ENCODE peak calls at places on chromosomes 5 and 9, in six cellular contexts. One of them, this sample, is unnamed.
A peak's percentile ranks its signal among the peaks of the same experiment; 100 is the strongest.

GRCh38 chr9:99092643-99093491 is 12.0 kb upstream of the TGFBR1 start:
- DNase-seq in neuronal stem cell: no peak
- DNase-seq in trophoblast cell: no peak
- DNase-seq in H1: no peak
- DNase-seq in IMR-90: no peak
- DNase-seq in H9: no peak
- DNase-seq in this sample: no peak

GRCh38 chr9:6144947-6145346 is 70.7 kb upstream of the IL33 start:
- DNase-seq in H9: no peak
- DNase-seq in neuronal stem cell: no peak
- DNase-seq in trophoblast cell: no peak
- DNase-seq in IMR-90: no peak
- DNase-seq in H1: no peak
- DNase-seq in this sample: no peak

GRCh38 chr9:109442716-109443115 is 55.4 kb downstream of the PTPN3 start:
- DNase-seq in H1: no peak
- DNase-seq in trophoblast cell: no peak
- DNase-seq in H9: no peak
- DNase-seq in neuronal stem cell: no peak
- DNase-seq in IMR-90: no peak
- DNase-seq in this sample: no peak

GRCh38 chr5:107670028-107670926 is 460 bp downstream of the EFNA5 start:
- DNase-seq in IMR-90: peak; percentile 2
- DNase-seq in H1: peak; percentile 74
- DNase-seq in H9: peak; percentile 54
- DNase-seq in neuronal stem cell: no peak
- DNase-seq in trophoblast cell: no peak
- DNase-seq in this sample: peak; percentile 58

GRCh38 chr5:98031926-98032325 is 741.5 kb upstream of the RGMB start:
- DNase-seq in H9: no peak
- DNase-seq in neuronal stem cell: no peak
- DNase-seq in trophoblast cell: no peak
- DNase-seq in IMR-90: peak; percentile 9
- DNase-seq in H1: no peak
- DNase-seq in this sample: no peak

GRCh38 chr5:107671742-107672211 is 1.0 kb upstream of the EFNA5 start:
- DNase-seq in trophoblast cell: peak; percentile 58
- DNase-seq in H9: peak; percentile 58
- DNase-seq in neuronal stem cell: peak; percentile 78
- DNase-seq in H1: peak; percentile 76
- DNase-seq in IMR-90: peak; percentile 52
- DNase-seq in this sample: peak; percentile 83

GRCh38 chr5:180330810-180331646 is 22.1 kb downstream of the GFPT2 start:
- DNase-seq in neuronal stem cell: no peak
- DNase-seq in H1: no peak
- DNase-seq in H9: peak; percentile 25
- DNase-seq in trophoblast cell: peak; percentile 97
- DNase-seq in IMR-90: peak; percentile 99
- DNase-seq in this sample: peak; percentile 99

GRCh38 chr9:114061830-114062474 is 16.1 kb downstream of the AMBP start:
- DNase-seq in H9: peak; percentile 16
- DNase-seq in IMR-90: no peak
- DNase-seq in neuronal stem cell: no peak
- DNase-seq in trophoblast cell: no peak
- DNase-seq in H1: no peak
- DNase-seq in this sample: no peak

GRCh38 chr9:11558043-11558442 is 945.2 kb upstream of the PTPRD start:
- DNase-seq in IMR-90: no peak
- DNase-seq in H1: no peak
- DNase-seq in trophoblast cell: no peak
- DNase-seq in neuronal stem cell: no peak
- DNase-seq in H9: no peak
- DNase-seq in this sample: no peak

GRCh38 chr9:72041775-72042194 is 18.6 kb downstream of the C9orf57 start:
- DNase-seq in trophoblast cell: no peak
- DNase-seq in H1: no peak
- DNase-seq in H9: no peak
- DNase-seq in IMR-90: peak; percentile 76
- DNase-seq in neuronal stem cell: no peak
- DNase-seq in this sample: no peak

GRCh38 chr5:55227738-55228430 is 769 bp upstream of the MCIDAS start:
- DNase-seq in H9: no peak
- DNase-seq in IMR-90: no peak
- DNase-seq in H1: no peak
- DNase-seq in trophoblast cell: no peak
- DNase-seq in neuronal stem cell: no peak
- DNase-seq in this sample: no peak

GRCh38 chr9:112065781-112066606 is 109.1 kb downstream of the SUSD1 start:
- DNase-seq in trophoblast cell: peak; percentile 96
- DNase-seq in H1: no peak
- DNase-seq in IMR-90: peak; percentile 94
- DNase-seq in neuronal stem cell: no peak
- DNase-seq in H9: peak; percentile 51
- DNase-seq in this sample: peak; percentile 89

GRCh38 chr5:170749911-170750431 is 33.6 kb upstream of the GABRP start:
- DNase-seq in H9: peak; percentile 12
- DNase-seq in H1: peak; percentile 37
- DNase-seq in trophoblast cell: no peak
- DNase-seq in IMR-90: no peak
- DNase-seq in neuronal stem cell: no peak
- DNase-seq in this sample: no peak

GRCh38 chr5:137498301-137498735 is 808 bp downstream of the SPOCK1 start:
- DNase-seq in H9: peak; percentile 60
- DNase-seq in trophoblast cell: no peak
- DNase-seq in neuronal stem cell: peak; percentile 12
- DNase-seq in IMR-90: no peak
- DNase-seq in H1: peak; percentile 77
- DNase-seq in this sample: no peak

GRCh38 chr9:71637926-71638325 is 130.4 kb downstream of the CEMIP2 start:
- DNase-seq in IMR-90: no peak
- DNase-seq in H9: no peak
- DNase-seq in neuronal stem cell: no peak
- DNase-seq in trophoblast cell: no peak
- DNase-seq in H1: no peak
- DNase-seq in this sample: no peak

GRCh38 chr5:72402381-72402890 is 82.3 kb downstream of the PTCD2 start:
- DNase-seq in trophoblast cell: peak; percentile 27
- DNase-seq in IMR-90: peak; percentile 85
- DNase-seq in H9: no peak
- DNase-seq in neuronal stem cell: no peak
- DNase-seq in H1: no peak
- DNase-seq in this sample: no peak

GRCh38 chr5:173323799-173324114 is 4.5 kb downstream of the STC2 start:
- DNase-seq in trophoblast cell: no peak
- DNase-seq in H9: no peak
- DNase-seq in H1: no peak
- DNase-seq in neuronal stem cell: no peak
- DNase-seq in IMR-90: no peak
- DNase-seq in this sample: no peak

GRCh38 chr9:124132671-124133147 is 121.1 kb downstream of the LHX2 start:
- DNase-seq in IMR-90: peak; percentile 16
- DNase-seq in H9: no peak
- DNase-seq in trophoblast cell: peak; percentile 68
- DNase-seq in neuronal stem cell: no peak
- DNase-seq in H1: no peak
- DNase-seq in this sample: no peak

GRCh38 chr5:91332267-91333044 is 50.7 kb downstream of the ARRDC3 start:
- DNase-seq in trophoblast cell: peak; percentile 76
- DNase-seq in IMR-90: peak; percentile 80
- DNase-seq in neuronal stem cell: no peak
- DNase-seq in H1: no peak
- DNase-seq in H9: no peak
- DNase-seq in this sample: peak; percentile 66

GRCh38 chr9:101727621-101728524 is 10.6 kb downstream of the GRIN3A start:
- DNase-seq in neuronal stem cell: no peak
- DNase-seq in trophoblast cell: no peak
- DNase-seq in IMR-90: peak; percentile 11
- DNase-seq in H1: no peak
- DNase-seq in H9: peak; percentile 48
- DNase-seq in this sample: no peak

GRCh38 chr5:178237431-178238312 is 5.1 kb upstream of the PHYKPL start:
- DNase-seq in H9: no peak
- DNase-seq in neuronal stem cell: no peak
- DNase-seq in H1: no peak
- DNase-seq in trophoblast cell: no peak
- DNase-seq in IMR-90: peak; percentile 15
- DNase-seq in this sample: no peak

GRCh38 chr5:146675700-146676099 is 159.7 kb upstream of the GPR151 start:
- DNase-seq in H9: no peak
- DNase-seq in IMR-90: no peak
- DNase-seq in H1: no peak
- DNase-seq in trophoblast cell: no peak
- DNase-seq in neuronal stem cell: no peak
- DNase-seq in this sample: no peak

GRCh38 chr5:59893436-59894227 is at the start of gene PDE4D:
- DNase-seq in H9: peak; percentile 88
- DNase-seq in IMR-90: peak; percentile 38
- DNase-seq in H1: peak; percentile 85
- DNase-seq in neuronal stem cell: peak; percentile 74
- DNase-seq in trophoblast cell: peak; percentile 30
- DNase-seq in this sample: peak; percentile 77

GRCh38 chr9:87167161-87167560 is 219.9 kb upstream of the GAS1 start:
- DNase-seq in neuronal stem cell: no peak
- DNase-seq in H9: no peak
- DNase-seq in trophoblast cell: no peak
- DNase-seq in H1: no peak
- DNase-seq in IMR-90: no peak
- DNase-seq in this sample: no peak

GRCh38 chr9:87167616-87168015 is 220.3 kb upstream of the GAS1 start:
- DNase-seq in H9: no peak
- DNase-seq in trophoblast cell: no peak
- DNase-seq in H1: no peak
- DNase-seq in neuronal stem cell: no peak
- DNase-seq in IMR-90: peak; percentile 20
- DNase-seq in this sample: no peak
- H2AFZ ChIP-seq in H9: no peak overlapping the region
- H2AFZ ChIP-seq in trophoblast cell: no peak overlapping the region
- H2AFZ ChIP-seq in H1: no peak overlapping the region
- H2AFZ ChIP-seq in neuronal stem cell: no peak overlapping the region
- H2AFZ ChIP-seq in IMR-90: no peak overlapping the region
- H2AFZ ChIP-seq in this sample: no peak overlapping the region

DNA sequence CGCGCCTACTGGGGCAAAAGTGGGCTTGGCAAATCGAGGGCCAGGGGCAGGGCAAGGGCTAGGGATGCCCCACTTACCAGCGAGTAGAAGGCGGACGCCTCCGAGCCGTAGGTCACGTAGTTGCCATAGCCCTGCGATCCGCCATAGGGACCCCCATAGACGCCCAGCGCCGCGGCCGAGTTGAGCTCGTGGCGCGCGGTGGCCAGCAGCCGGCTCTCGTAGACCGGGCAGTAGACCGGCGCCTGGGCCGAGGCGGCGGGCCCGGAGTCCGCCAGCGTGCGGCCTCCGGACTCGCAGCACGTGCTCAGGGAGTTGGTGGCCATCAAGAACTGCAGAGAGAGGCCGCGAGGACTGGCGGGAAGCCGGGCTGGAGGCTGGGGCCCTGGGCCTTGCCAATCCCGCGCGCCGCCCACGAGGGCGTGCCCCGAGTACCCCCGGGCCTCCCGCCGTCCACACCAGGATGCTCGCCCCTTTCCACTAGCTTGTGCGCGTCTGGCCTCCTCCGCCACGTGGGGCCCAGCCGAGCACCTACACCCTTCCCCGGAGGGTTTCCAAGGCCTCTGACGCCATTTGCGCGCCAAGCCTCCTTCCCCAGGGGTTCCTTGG is 891 bp downstream of the IRX4 start:
- DNase-seq in IMR-90: no peak
- DNase-seq in H1: peak; percentile 78
- DNase-seq in neuronal stem cell: no peak
- DNase-seq in trophoblast cell: no peak
- DNase-seq in H9: peak; percentile 69
- DNase-seq in this sample: no peak
- H3K4me2 ChIP-seq in IMR-90: no peak overlapping the region
- H3K4me2 ChIP-seq in H1: peak overlapping the region; percentile 73
- H3K4me2 ChIP-seq in neuronal stem cell: peak overlapping the region; percentile 18
- H3K4me2 ChIP-seq in trophoblast cell: peak overlapping the region; percentile 75
- H3K4me2 ChIP-seq in H9: peak overlapping the region; percentile 68
- H3K4me2 ChIP-seq in this sample: no peak overlapping the region

GRCh38 chr5:76714771-76715483 is 999 bp upstream of the F2R start:
- DNase-seq in trophoblast cell: no peak
- DNase-seq in H9: peak; percentile 60
- DNase-seq in neuronal stem cell: no peak
- DNase-seq in IMR-90: no peak
- DNase-seq in H1: peak; percentile 72
- DNase-seq in this sample: no peak

GRCh38 chr5:76716456-76717157 is 681 bp downstream of the F2R start:
- DNase-seq in IMR-90: no peak
- DNase-seq in trophoblast cell: no peak
- DNase-seq in H9: peak; percentile 43
- DNase-seq in H1: peak; percentile 54
- DNase-seq in neuronal stem cell: peak; percentile 12
- DNase-seq in this sample: peak; percentile 24

GRCh38 chr5:76717222-76718083 is 1.5 kb downstream of the F2R start:
- DNase-seq in neuronal stem cell: no peak
- DNase-seq in H1: no peak
- DNase-seq in H9: no peak
- DNase-seq in IMR-90: no peak
- DNase-seq in trophoblast cell: no peak
- DNase-seq in this sample: peak; percentile 20

GRCh38 chr5:76715484-76715733 is 517 bp upstream of the F2R start:
- DNase-seq in IMR-90: no peak
- DNase-seq in neuronal stem cell: no peak
- DNase-seq in trophoblast cell: no peak
- DNase-seq in H9: peak; percentile 33
- DNase-seq in H1: no peak
- DNase-seq in this sample: no peak

DNA sequence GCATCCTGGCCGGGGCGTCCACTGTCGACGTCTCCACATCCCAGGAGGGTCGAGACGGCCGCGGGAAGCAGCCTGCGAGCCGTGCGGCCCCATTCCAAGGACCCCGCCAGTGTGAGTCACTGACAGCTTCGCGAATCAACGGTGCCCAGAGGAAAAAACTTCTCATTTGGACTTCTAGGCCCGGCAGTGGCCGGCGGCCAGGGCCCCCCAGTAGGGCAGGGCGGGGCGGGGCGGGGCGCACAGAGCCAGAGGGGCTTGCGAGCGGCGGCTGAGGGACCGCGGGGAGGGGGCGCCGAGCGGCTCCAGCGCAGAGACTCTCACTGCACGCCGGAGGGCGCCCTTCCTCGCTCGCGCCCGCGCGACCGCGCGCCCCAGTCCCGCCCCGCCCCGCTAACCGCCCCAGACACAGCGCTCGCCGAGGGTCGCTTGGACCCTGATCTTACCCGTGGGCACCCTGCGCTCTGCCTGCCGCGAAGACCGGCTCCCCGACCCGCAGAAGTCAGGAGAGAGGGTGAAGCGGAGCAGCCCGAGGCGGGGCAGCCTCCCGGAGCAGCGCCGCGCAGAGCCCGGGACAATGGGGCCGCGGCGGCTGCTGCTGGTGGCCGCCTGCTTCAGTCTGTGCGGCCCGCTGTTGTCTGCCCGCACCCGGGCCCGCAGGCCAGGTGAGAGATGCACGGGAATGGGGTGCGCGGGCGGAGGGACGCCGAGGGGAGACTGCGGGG is at the start of gene F2R:
- DNase-seq in neuronal stem cell: peak; percentile 74
- DNase-seq in IMR-90: peak; percentile 70
- DNase-seq in H1: peak; percentile 80
- DNase-seq in H9: peak; percentile 83
- DNase-seq in trophoblast cell: peak; percentile 7
- DNase-seq in this sample: peak; percentile 87
- H4K8ac ChIP-seq in neuronal stem cell: no peak within 1 kb of the TSS
- H4K8ac ChIP-seq in IMR-90: peak within 1 kb of the TSS; percentile 87
- H4K8ac ChIP-seq in H1: peak within 1 kb of the TSS; percentile 96
- H4K8ac ChIP-seq in H9: no peak within 1 kb of the TSS
- H4K8ac ChIP-seq in trophoblast cell: peak within 1 kb of the TSS; percentile 74
- H4K8ac ChIP-seq in this sample: peak within 1 kb of the TSS; percentile 98

GRCh38 chr9:37395663-37396062 is 26.8 kb upstream of the GRHPR start:
- DNase-seq in H1: no peak
- DNase-seq in neuronal stem cell: no peak
- DNase-seq in trophoblast cell: no peak
- DNase-seq in IMR-90: no peak
- DNase-seq in H9: no peak
- DNase-seq in this sample: no peak
- H2AFZ ChIP-seq in H1: no peak overlapping the region
- H2AFZ ChIP-seq in neuronal stem cell: no peak overlapping the region
- H2AFZ ChIP-seq in trophoblast cell: no peak overlapping the region
- H2AFZ ChIP-seq in IMR-90: no peak overlapping the region
- H2AFZ ChIP-seq in H9: no peak overlapping the region
- H2AFZ ChIP-seq in this sample: no peak overlapping the region

This sample was measured in mesenchymal stem cell.